ENCODE peak calls at places on chromosomes 11 and 22, in six cellular contexts. Y is H9, J is psoas muscle, N is HCT116, V is HepG2, Q is thoracic aorta. Z is an unnamed sample. For H3K4me1, H3K27me3 and H3K9me3, the result is how much of the 10 kb centered on the place peaks cover.

GRCh38 chr22:29555065-29555644 is 1.6 kb upstream of the THOC5 start:
- DNase-seq in Y (no peak), J (no peak), N (no peak), V (no peak), Q (no peak), Z (no peak)

GRCh38 chr11:14148653-14149273 is 186.2 kb downstream of the SPON1 start:
- DNase-seq in Y (no peak), J (no peak), N (peak), V (peak), Q (no peak), Z (no peak)

GRCh38 chr22:29096736-29097669 is 24.2 kb downstream of the KREMEN1 start:
- DNase-seq in Y (no peak), J (no peak), N (no peak), V (peak), Q (no peak), Z (no peak)

GRCh38 chr11:47317078-47317828 is 35.2 kb downstream of the MYBPC3 start:
- DNase-seq in Y (no peak), J (no peak), N (no peak), V (no peak), Q (no peak), Z (no peak)

GRCh38 chr11:119481667-119482400 is 58.9 kb upstream of the THY1 start:
- DNase-seq in Y (no peak), J (no peak), N (no peak), V (no peak), Q (no peak), Z (no peak)

GRCh38 chr11:1373536-1374214 is 16.1 kb upstream of the BRSK2 start:
- DNase-seq in Y (no peak), J (no peak), N (no peak), V (no peak), Q (no peak), Z (peak)

GRCh38 chr11:18005376-18006129 is 7.3 kb downstream of the SERGEF start:
- DNase-seq in Y (no peak), J (no peak), N (no peak), V (no peak), Q (no peak), Z (no peak)

GRCh38 chr11:29432719-29433325 is 584.0 kb downstream of the KCNA4 start:
- DNase-seq in Y (no peak), J (no peak), N (peak), V (peak), Q (no peak), Z (no peak)

GRCh38 chr11:118914178-118914918 is 11.4 kb downstream of the BCL9L start:
- DNase-seq in Y (peak), J (peak), N (no peak), V (peak), Q (no peak), Z (no peak)

GRCh38 chr22:41521166-41521565 is 23.1 kb downstream of the POLR3H start:
- DNase-seq in Y (no peak), J (no peak), N (no peak), V (no peak), Q (no peak), Z (no peak)

GRCh38 chr11:20839231-20839630 is 169.8 kb downstream of the NELL1 start:
- DNase-seq in Y (no peak), J (no peak), N (no peak), V (no peak), Q (no peak), Z (peak)

GRCh38 chr11:65915821-65916251 is 3.0 kb downstream of the C11orf68 start:
- DNase-seq in Y (peak), J (peak), N (peak), V (peak), Q (peak), Z (no peak)

GRCh38 chr22:38564669-38565068 is 5.3 kb downstream of the DMC1 start:
- DNase-seq in Y (no peak), J (no peak), N (no peak), V (no peak), Q (no peak), Z (no peak)

GRCh38 chr11:30422389-30422788 is 99.5 kb downstream of the ARL14EP start:
- DNase-seq in Y (no peak), J (no peak), N (no peak), V (no peak), Q (no peak), Z (no peak)

GRCh38 chr11:47393163-47394049 is 15.0 kb upstream of the SLC39A13 start:
- DNase-seq in Y (peak), J (peak), N (no peak), V (no peak), Q (no peak), Z (no peak)

GRCh38 chr11:65415499-65416340 is 6.9 kb upstream of the NEAT1 start:
- DNase-seq in Y (peak), J (no peak), N (no peak), V (peak), Q (no peak), Z (no peak)

GRCh38 chr22:44025171-44026065 is 1.3 kb downstream of the PARVB start:
- DNase-seq in Y (no peak), J (peak), N (no peak), V (no peak), Q (no peak), Z (peak)

GRCh38 chr11:121323208-121323607 is 30.6 kb downstream of the SC5D start:
- DNase-seq in Y (no peak), J (no peak), N (no peak), V (no peak), Q (no peak), Z (no peak)

GRCh38 chr11:74024630-74025029 is 15.7 kb upstream of the UCP3 start:
- DNase-seq in Y (no peak), J (peak), N (no peak), V (no peak), Q (peak), Z (no peak)

GRCh38 chr11:8011981-8012444 is 24.9 kb downstream of the EIF3F start:
- DNase-seq in Y (no peak), J (no peak), N (no peak), V (no peak), Q (no peak), Z (no peak)

GRCh38 chr11:15057352-15057751 is 16.0 kb upstream of the CALCB start:
- DNase-seq in Y (no peak), J (no peak), N (no peak), V (no peak), Q (no peak), Z (no peak)

GRCh38 chr11:71543866-71544265 is 4.4 kb upstream of the KRTAP5-9 start:
- DNase-seq in Y (no peak), J (no peak), N (no peak), V (no peak), Q (no peak), Z (no peak)

GRCh38 chr22:39953101-39953500 is 7.1 kb upstream of the TMA7B start:
- DNase-seq in Y (no peak), J (no peak), N (no peak), V (no peak), Q (no peak), Z (no peak)

GRCh38 chr11:11810764-11811726 is 30.7 kb upstream of the USP47 start:
- DNase-seq in Y (peak), J (no peak), N (peak), V (no peak), Q (no peak), Z (no peak)

GRCh38 chr22:39148727-39149535 is 3.5 kb downstream of the CBX7 start:
- DNase-seq in Y (peak), J (peak), N (no peak), V (no peak), Q (no peak), Z (peak)

GRCh38 chr11:82406611-82407010 is 327.1 kb downstream of the FAM181B start:
- DNase-seq in Y (no peak), J (no peak), N (no peak), V (no peak), Q (no peak), Z (no peak)

GRCh38 chr11:59247535-59248227 is 35.0 kb upstream of the MPEG1 start:
- DNase-seq in Y (no peak), J (peak), N (no peak), V (no peak), Q (no peak), Z (no peak)

GRCh38 chr11:76796511-76797203 is 13.5 kb downstream of the TSKU start:
- DNase-seq in Y (no peak), J (no peak), N (no peak), V (no peak), Q (no peak), Z (no peak)

GRCh38 chr22:50232481-50233151 is 12.2 kb downstream of the TUBGCP6 start:
- DNase-seq in Y (no peak), J (no peak), N (no peak), V (no peak), Q (no peak), Z (no peak)

GRCh38 chr11:42249401-42249800 is 789.9 kb upstream of the LRRC4C start:
- DNase-seq in Y (no peak), J (no peak), N (no peak), V (no peak), Q (no peak), Z (no peak)

GRCh38 chr11:42249956-42250355 is 790.5 kb upstream of the LRRC4C start:
- DNase-seq in Y (no peak), J (no peak), N (no peak), V (no peak), Q (no peak), Z (no peak)

GRCh38 chr11:42251984-42252383 is 792.5 kb upstream of the LRRC4C start:
- DNase-seq in Y (no peak), J (no peak), N (no peak), V (no peak), Q (no peak), Z (no peak)

DNA sequence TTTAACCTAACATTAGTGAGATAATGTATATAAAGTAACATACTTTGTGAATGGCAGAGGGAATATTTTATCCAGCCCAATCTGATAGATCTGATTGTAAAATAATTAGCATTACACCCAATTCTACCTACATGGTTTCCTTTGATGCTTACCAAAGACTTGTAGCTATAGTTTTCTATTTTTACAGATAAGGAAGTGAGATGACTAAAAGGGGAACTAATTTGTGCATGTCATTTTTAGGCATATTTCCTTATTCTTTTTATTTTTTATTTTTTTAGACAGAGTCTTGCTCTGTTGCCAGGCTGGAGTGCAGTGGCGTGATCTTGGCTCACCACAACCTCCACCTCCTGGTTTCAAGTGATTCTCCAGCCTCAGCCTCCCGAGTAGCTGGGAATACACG is 793.7 kb upstream of the LRRC4C start:
- DNase-seq in Y (no peak), J (no peak), N (no peak), V (no peak), Q (no peak), Z (no peak)
- H3K4me1 ChIP-seq in Y (under half), J (under half), N (under half), V (under half), Q (under half), Z (under half)

GRCh38 chr22:36611241-36611976 is 82.4 kb upstream of the EIF3D start:
- DNase-seq in Y (no peak), J (no peak), N (no peak), V (no peak), Q (no peak), Z (no peak)
- H3K27me3 ChIP-seq in Y (under half), J (under half), N (half or more), V (under half), Q (under half), Z (half or more)

GRCh38 chr22:48670747-48671146 is 1156.9 kb downstream of the BRD1 start:
- DNase-seq in Y (no peak), J (no peak), N (no peak), V (no peak), Q (no peak), Z (no peak)
- H3K9me3 ChIP-seq in Y (under half), J (under half), N (under half), V (under half), Q (under half), Z (under half)

GRCh38 chr11:34068098-34068497 is 16.6 kb downstream of the CAPRIN1 start:
- DNase-seq in Y (no peak), J (no peak), N (no peak), V (no peak), Q (no peak), Z (no peak)

GRCh38 chr11:34065505-34066203 is 14.1 kb downstream of the CAPRIN1 start:
- DNase-seq in Y (peak), J (no peak), N (no peak), V (no peak), Q (no peak), Z (no peak)

GRCh38 chr11:34067383-34068065 is 16.0 kb downstream of the CAPRIN1 start:
- DNase-seq in Y (no peak), J (no peak), N (no peak), V (no peak), Q (no peak), Z (no peak)

GRCh38 chr11:34063061-34063795 is 11.7 kb downstream of the CAPRIN1 start:
- DNase-seq in Y (no peak), J (no peak), N (no peak), V (no peak), Q (no peak), Z (no peak)

DNA sequence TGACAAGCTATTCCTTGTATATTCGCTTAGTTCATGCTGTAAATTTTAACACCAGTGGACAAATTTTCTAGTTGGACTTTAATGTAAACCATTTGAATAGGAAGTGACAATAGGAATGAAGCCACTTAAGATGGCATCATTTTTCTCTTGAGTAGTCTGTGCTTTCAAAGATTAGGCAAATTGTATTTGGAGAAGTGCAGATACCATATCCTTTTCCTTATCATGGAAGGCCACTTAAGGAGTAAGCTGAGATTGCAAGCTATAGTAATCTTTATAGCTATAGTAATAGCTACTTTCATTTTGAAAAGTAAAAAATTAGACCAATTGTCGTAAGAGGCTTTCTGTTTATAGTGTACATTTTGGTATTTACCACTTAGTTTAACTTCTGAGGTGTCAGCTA is 12.8 kb downstream of the CAPRIN1 start:
- DNase-seq in Y (no peak), J (no peak), N (no peak), V (no peak), Q (no peak), Z (no peak)
- H3K4me1 ChIP-seq in Y (under half), J (half or more), N (half or more), V (under half), Q (under half), Z (under half)

DNA sequence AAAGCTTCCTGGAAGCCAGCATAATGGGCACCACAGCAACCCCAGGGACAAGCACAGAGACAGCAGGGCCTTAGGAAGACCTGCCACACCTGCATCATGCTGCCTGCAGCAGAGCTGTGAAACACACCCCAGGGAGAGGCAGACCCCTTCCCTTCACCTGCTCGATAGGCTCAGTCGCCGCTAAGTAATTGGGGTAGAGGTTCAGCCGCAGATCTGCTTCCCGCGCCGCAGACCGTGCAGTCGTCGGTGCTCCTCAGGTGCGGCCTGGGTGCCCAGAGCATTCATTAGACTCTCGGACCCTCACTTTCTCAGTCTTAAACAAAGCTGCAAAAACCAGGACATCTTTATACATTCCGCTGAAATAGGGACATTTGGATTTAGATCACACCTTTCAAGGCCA is 2.9 kb downstream of the DUSP18 start:
- DNase-seq in Y (no peak), J (no peak), N (no peak), V (no peak), Q (no peak), Z (no peak)
- H3K27me3 ChIP-seq in Y (under half), J (under half), N (under half), V (under half), Q (under half), Z (under half)

DNA sequence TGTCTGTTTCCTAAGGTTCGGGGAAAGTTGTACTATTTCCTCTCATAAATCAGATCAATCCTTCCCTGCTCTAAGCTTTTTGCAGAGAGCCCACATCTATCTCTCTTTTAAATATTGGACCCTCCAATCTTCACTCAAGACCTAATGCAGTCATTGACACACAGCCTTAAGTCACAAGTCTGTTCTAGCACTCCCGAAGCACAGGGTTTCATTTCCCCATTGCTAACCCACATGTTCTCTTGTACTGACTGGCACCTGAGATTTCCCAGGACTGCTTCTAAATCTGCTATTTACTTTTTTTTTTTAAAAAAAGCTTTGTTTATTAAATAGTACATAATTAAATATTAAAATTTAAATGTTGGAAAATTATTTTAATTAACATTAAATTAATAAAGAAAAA is 674.7 kb downstream of the TBC1D22A start:
- DNase-seq in Y (no peak), J (no peak), N (no peak), V (no peak), Q (no peak), Z (no peak)
- H3K9me3 ChIP-seq in Y (half or more), J (under half), N (under half), V (under half), Q (under half), Z (under half)

DNA sequence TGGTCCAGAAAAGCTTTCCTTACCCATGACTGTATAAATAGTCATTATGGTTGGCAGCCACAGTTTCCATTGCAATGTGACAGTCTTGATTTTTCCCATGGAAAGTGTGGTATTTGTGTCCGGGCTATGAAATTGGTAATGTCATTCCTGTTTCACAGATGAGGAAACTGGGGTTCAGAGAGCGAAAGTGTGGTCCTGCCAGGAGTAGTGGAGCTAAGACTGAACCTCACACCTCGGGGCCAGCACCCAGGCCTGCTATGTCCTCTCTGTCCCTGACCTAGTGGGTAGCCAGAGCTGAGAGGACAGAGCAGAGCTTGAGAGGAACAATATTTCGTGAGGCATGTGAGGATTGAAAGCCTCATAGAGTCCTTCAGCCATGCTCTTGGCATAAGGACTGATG is 1.2 kb upstream of the YDJC start:
- DNase-seq in Y (no peak), J (no peak), N (no peak), V (no peak), Q (no peak), Z (no peak)
- H3K4me1 ChIP-seq in Y (under half), J (under half), N (under half), V (under half), Q (under half), Z (under half)

GRCh38 chr22:26835023-26835422 is 177.6 kb downstream of the MIAT start:
- DNase-seq in Y (no peak), J (no peak), N (no peak), V (no peak), Q (no peak), Z (no peak)
- H3K27me3 ChIP-seq in Y (under half), J (under half), N (under half), V (under half), Q (under half), Z (under half)

Z was measured in HAP-1.